ENCODE peak calls at places on chromosomes 13 and 19, in seven cellular contexts. One of them, this sample, is unnamed.

GRCh38 chr19:8335343-8336071 is 7.6 kb downstream of the KANK3 start:
- DNase-seq in NCI-H1930: no peak
- DNase-seq in foreskin fibroblast: no peak
- DNase-seq in spleen: peak
- DNase-seq in CD4-positive, alpha-beta T cell: peak
- DNase-seq in iris pigment epithelial cell: no peak
- DNase-seq in RWPE2: no peak
- DNase-seq in this sample: no peak

GRCh38 chr13:35016362-35017148 is 74.5 kb downstream of the NBEA start:
- DNase-seq in iris pigment epithelial cell: no peak
- DNase-seq in foreskin fibroblast: no peak
- DNase-seq in NCI-H1930: no peak
- DNase-seq in CD4-positive, alpha-beta T cell: no peak
- DNase-seq in spleen: no peak
- DNase-seq in RWPE2: no peak
- DNase-seq in this sample: no peak

GRCh38 chr19:10074153-10074552 is 12.0 kb upstream of the SHFL start:
- DNase-seq in RWPE2: no peak
- DNase-seq in iris pigment epithelial cell: peak
- DNase-seq in CD4-positive, alpha-beta T cell: no peak
- DNase-seq in foreskin fibroblast: peak
- DNase-seq in NCI-H1930: no peak
- DNase-seq in spleen: no peak
- DNase-seq in this sample: no peak

GRCh38 chr13:77065456-77066147 is 38.6 kb upstream of the FBXL3 start:
- DNase-seq in spleen: no peak
- DNase-seq in RWPE2: no peak
- DNase-seq in foreskin fibroblast: no peak
- DNase-seq in CD4-positive, alpha-beta T cell: no peak
- DNase-seq in NCI-H1930: no peak
- DNase-seq in iris pigment epithelial cell: no peak
- DNase-seq in this sample: no peak

GRCh38 chr13:98055623-98056022 is 87.3 kb upstream of the FARP1 start:
- DNase-seq in NCI-H1930: no peak
- DNase-seq in iris pigment epithelial cell: no peak
- DNase-seq in spleen: no peak
- DNase-seq in CD4-positive, alpha-beta T cell: no peak
- DNase-seq in RWPE2: no peak
- DNase-seq in foreskin fibroblast: no peak
- DNase-seq in this sample: no peak

GRCh38 chr19:31518216-31518615 is 169.0 kb upstream of the TSHZ3 start:
- DNase-seq in iris pigment epithelial cell: no peak
- DNase-seq in foreskin fibroblast: no peak
- DNase-seq in RWPE2: no peak
- DNase-seq in NCI-H1930: no peak
- DNase-seq in CD4-positive, alpha-beta T cell: no peak
- DNase-seq in spleen: no peak
- DNase-seq in this sample: no peak

GRCh38 chr19:46481187-46481586 is 9.8 kb upstream of the PNMA8A start:
- DNase-seq in NCI-H1930: no peak
- DNase-seq in spleen: no peak
- DNase-seq in iris pigment epithelial cell: peak
- DNase-seq in RWPE2: no peak
- DNase-seq in foreskin fibroblast: peak
- DNase-seq in CD4-positive, alpha-beta T cell: no peak
- DNase-seq in this sample: peak

GRCh38 chr19:19405919-19406877 is 723 bp downstream of the GATAD2A start:
- DNase-seq in RWPE2: no peak
- DNase-seq in foreskin fibroblast: peak
- DNase-seq in iris pigment epithelial cell: peak
- DNase-seq in NCI-H1930: no peak
- DNase-seq in CD4-positive, alpha-beta T cell: peak
- DNase-seq in spleen: peak
- DNase-seq in this sample: peak

GRCh38 chr13:26585136-26585535 is 27.7 kb downstream of the WASF3 start:
- DNase-seq in RWPE2: no peak
- DNase-seq in spleen: no peak
- DNase-seq in foreskin fibroblast: no peak
- DNase-seq in NCI-H1930: no peak
- DNase-seq in CD4-positive, alpha-beta T cell: no peak
- DNase-seq in iris pigment epithelial cell: peak
- DNase-seq in this sample: no peak

GRCh38 chr13:51834581-51835158 is 10.3 kb downstream of the TMEM272 start:
- DNase-seq in CD4-positive, alpha-beta T cell: no peak
- DNase-seq in NCI-H1930: no peak
- DNase-seq in iris pigment epithelial cell: no peak
- DNase-seq in RWPE2: no peak
- DNase-seq in foreskin fibroblast: no peak
- DNase-seq in spleen: no peak
- DNase-seq in this sample: no peak

GRCh38 chr13:110396913-110397379 is 89.9 kb downstream of the COL4A2 start:
- DNase-seq in CD4-positive, alpha-beta T cell: no peak
- DNase-seq in foreskin fibroblast: peak
- DNase-seq in RWPE2: peak
- DNase-seq in iris pigment epithelial cell: peak
- DNase-seq in spleen: no peak
- DNase-seq in NCI-H1930: no peak
- DNase-seq in this sample: peak

GRCh38 chr19:44059229-44059628 is 7.4 kb downstream of the ZNF223 start:
- DNase-seq in RWPE2: no peak
- DNase-seq in iris pigment epithelial cell: no peak
- DNase-seq in CD4-positive, alpha-beta T cell: no peak
- DNase-seq in foreskin fibroblast: no peak
- DNase-seq in spleen: no peak
- DNase-seq in NCI-H1930: no peak
- DNase-seq in this sample: no peak

GRCh38 chr13:100542546-100543156 is 45.9 kb downstream of the GGACT start:
- DNase-seq in CD4-positive, alpha-beta T cell: no peak
- DNase-seq in foreskin fibroblast: peak
- DNase-seq in NCI-H1930: no peak
- DNase-seq in RWPE2: no peak
- DNase-seq in iris pigment epithelial cell: peak
- DNase-seq in spleen: no peak
- DNase-seq in this sample: peak

GRCh38 chr19:38852231-38853044 is 2.7 kb upstream of the HNRNPL start:
- DNase-seq in RWPE2: no peak
- DNase-seq in spleen: peak
- DNase-seq in CD4-positive, alpha-beta T cell: peak
- DNase-seq in iris pigment epithelial cell: peak
- DNase-seq in foreskin fibroblast: peak
- DNase-seq in NCI-H1930: no peak
- DNase-seq in this sample: peak

GRCh38 chr19:47073574-47073973 is 25.1 kb upstream of the TMEM160 start:
- DNase-seq in spleen: no peak
- DNase-seq in CD4-positive, alpha-beta T cell: no peak
- DNase-seq in RWPE2: no peak
- DNase-seq in foreskin fibroblast: no peak
- DNase-seq in NCI-H1930: no peak
- DNase-seq in iris pigment epithelial cell: no peak
- DNase-seq in this sample: no peak

GRCh38 chr13:95882121-95882520 is 171.1 kb downstream of the UGGT2 start:
- DNase-seq in CD4-positive, alpha-beta T cell: no peak
- DNase-seq in iris pigment epithelial cell: no peak
- DNase-seq in RWPE2: no peak
- DNase-seq in spleen: no peak
- DNase-seq in foreskin fibroblast: no peak
- DNase-seq in NCI-H1930: no peak
- DNase-seq in this sample: no peak

GRCh38 chr19:58558623-58559274 is 338 bp upstream of the UBE2M start:
- DNase-seq in CD4-positive, alpha-beta T cell: peak
- DNase-seq in RWPE2: peak
- DNase-seq in iris pigment epithelial cell: peak
- DNase-seq in spleen: peak
- DNase-seq in NCI-H1930: no peak
- DNase-seq in foreskin fibroblast: peak
- DNase-seq in this sample: peak

GRCh38 chr19:51018745-51019543 is 565 bp downstream of the KLK10 start:
- DNase-seq in CD4-positive, alpha-beta T cell: no peak
- DNase-seq in NCI-H1930: no peak
- DNase-seq in iris pigment epithelial cell: peak
- DNase-seq in spleen: no peak
- DNase-seq in foreskin fibroblast: peak
- DNase-seq in RWPE2: no peak
- DNase-seq in this sample: no peak

GRCh38 chr13:47005761-47006414 is 109.0 kb upstream of the HTR2A start:
- DNase-seq in foreskin fibroblast: no peak
- DNase-seq in iris pigment epithelial cell: no peak
- DNase-seq in RWPE2: no peak
- DNase-seq in NCI-H1930: no peak
- DNase-seq in spleen: no peak
- DNase-seq in CD4-positive, alpha-beta T cell: no peak
- DNase-seq in this sample: no peak

GRCh38 chr13:102198418-102199322 is 203.2 kb downstream of the FGF14 start:
- DNase-seq in iris pigment epithelial cell: peak
- DNase-seq in spleen: no peak
- DNase-seq in RWPE2: no peak
- DNase-seq in CD4-positive, alpha-beta T cell: no peak
- DNase-seq in foreskin fibroblast: peak
- DNase-seq in NCI-H1930: no peak
- DNase-seq in this sample: peak

GRCh38 chr19:7795555-7796161 is 32.6 kb downstream of the CLEC4M start:
- DNase-seq in NCI-H1930: peak
- DNase-seq in spleen: no peak
- DNase-seq in foreskin fibroblast: no peak
- DNase-seq in RWPE2: no peak
- DNase-seq in CD4-positive, alpha-beta T cell: no peak
- DNase-seq in iris pigment epithelial cell: no peak
- DNase-seq in this sample: no peak

GRCh38 chr13:112690242-112690943 is 555 bp downstream of the ATP11A start:
- DNase-seq in foreskin fibroblast: peak
- DNase-seq in NCI-H1930: no peak
- DNase-seq in spleen: peak
- DNase-seq in CD4-positive, alpha-beta T cell: no peak
- DNase-seq in iris pigment epithelial cell: peak
- DNase-seq in RWPE2: no peak
- DNase-seq in this sample: peak

GRCh38 chr13:19268331-19268730 is 86.7 kb upstream of the TUBA3C start:
- DNase-seq in iris pigment epithelial cell: no peak
- DNase-seq in RWPE2: no peak
- DNase-seq in spleen: no peak
- DNase-seq in CD4-positive, alpha-beta T cell: no peak
- DNase-seq in foreskin fibroblast: no peak
- DNase-seq in NCI-H1930: no peak
- DNase-seq in this sample: no peak

GRCh38 chr19:1606138-1606651 is 933 bp upstream of the UQCR11 start:
- DNase-seq in foreskin fibroblast: no peak
- DNase-seq in RWPE2: no peak
- DNase-seq in NCI-H1930: no peak
- DNase-seq in CD4-positive, alpha-beta T cell: no peak
- DNase-seq in spleen: no peak
- DNase-seq in iris pigment epithelial cell: no peak
- DNase-seq in this sample: no peak

GRCh38 chr13:113452942-113453901 is at the start of gene ADPRHL1:
- DNase-seq in spleen: no peak
- DNase-seq in foreskin fibroblast: peak
- DNase-seq in CD4-positive, alpha-beta T cell: no peak
- DNase-seq in RWPE2: no peak
- DNase-seq in iris pigment epithelial cell: no peak
- DNase-seq in NCI-H1930: no peak
- DNase-seq in this sample: no peak

GRCh38 chr19:35090160-35090794 is 25.3 kb upstream of the FXYD3 start:
- DNase-seq in iris pigment epithelial cell: peak
- DNase-seq in NCI-H1930: peak
- DNase-seq in spleen: no peak
- DNase-seq in RWPE2: no peak
- DNase-seq in foreskin fibroblast: peak
- DNase-seq in CD4-positive, alpha-beta T cell: peak
- DNase-seq in this sample: peak

GRCh38 chr19:21483589-21484170 is 21.7 kb upstream of the ZNF429 start:
- DNase-seq in RWPE2: no peak
- DNase-seq in foreskin fibroblast: peak
- DNase-seq in CD4-positive, alpha-beta T cell: peak
- DNase-seq in NCI-H1930: no peak
- DNase-seq in spleen: peak
- DNase-seq in iris pigment epithelial cell: peak
- DNase-seq in this sample: no peak

GRCh38 chr19:4323692-4324091 is 14.9 kb downstream of the STAP2 start:
- DNase-seq in spleen: no peak
- DNase-seq in CD4-positive, alpha-beta T cell: no peak
- DNase-seq in RWPE2: no peak
- DNase-seq in iris pigment epithelial cell: no peak
- DNase-seq in NCI-H1930: no peak
- DNase-seq in foreskin fibroblast: no peak
- DNase-seq in this sample: no peak

GRCh38 chr13:76872686-76873085 is 13.5 kb downstream of the KCTD12 start:
- DNase-seq in spleen: no peak
- DNase-seq in RWPE2: no peak
- DNase-seq in iris pigment epithelial cell: peak
- DNase-seq in CD4-positive, alpha-beta T cell: no peak
- DNase-seq in NCI-H1930: no peak
- DNase-seq in foreskin fibroblast: no peak
- DNase-seq in this sample: no peak

GRCh38 chr13:91381371-91381770 is 17.1 kb upstream of the GPC5 start:
- DNase-seq in spleen: no peak
- DNase-seq in CD4-positive, alpha-beta T cell: no peak
- DNase-seq in foreskin fibroblast: no peak
- DNase-seq in NCI-H1930: no peak
- DNase-seq in iris pigment epithelial cell: peak
- DNase-seq in RWPE2: no peak
- DNase-seq in this sample: peak